ENCODE peak calls at places on chromosomes 2 and 18, in four cellular contexts. X is stomach, H is nephron progenitor cell, R is esophagus squamous epithelium. B is an unnamed sample.
A peak's percentile ranks its signal among the peaks of the same experiment; 100 is the strongest.

GRCh38 chr2:62787381-62787780 is 81.9 kb downstream of the EHBP1 start:
- DNase-seq in X (no peak), R (no peak), H (no peak), B (no peak)

GRCh38 chr18:78610646-78611045 is 369.0 kb upstream of the SALL3 start:
- DNase-seq in H (no peak), R (no peak), X (no peak), B (no peak)

GRCh38 chr2:89831686-89832498 is 1140.4 kb downstream of the RPIA start:
- DNase-seq in X (no peak), R (no peak), H (no peak), B (no peak)

GRCh38 chr18:35347991-35348390 is 3.8 kb upstream of the ZNF24 start:
- DNase-seq in R (no peak), X (no peak), H (no peak), B (no peak)

GRCh38 chr2:196696423-196697073 is 57.0 kb downstream of the CCDC150 start:
- DNase-seq in H (no peak), X (no peak), R (no peak), B (no peak)

GRCh38 chr2:151727593-151728552 is 6.4 kb downstream of the NEB start:
- DNase-seq in X (no peak), H (no peak), R (no peak), B (no peak)

GRCh38 chr2:27191107-27191829 is 20.6 kb upstream of the ATRAID start:
- DNase-seq in H (peak; percentile 51), X (peak; percentile 53), R (no peak), B (no peak)

GRCh38 chr2:126614529-126615279 is 41.3 kb upstream of the GYPC start:
- DNase-seq in X (no peak), R (no peak), H (no peak), B (no peak)

GRCh38 chr2:174350018-174350417 is 15.3 kb downstream of the SP9 start:
- DNase-seq in H (no peak), R (no peak), X (no peak), B (no peak)
- TF ChIP-seq CTCF in H (peak; percentile 42), R (no peak), X (no peak), B (peak; percentile 73)

GRCh38 chr18:22106536-22107292 is 62.7 kb upstream of the GATA6 start:
- DNase-seq in R (no peak), X (peak; percentile 62), H (no peak), B (no peak)

GRCh38 chr18:22109535-22109934 is 59.9 kb upstream of the GATA6 start:
- DNase-seq in X (no peak), R (no peak), H (no peak), B (no peak)

GRCh38 chr18:22112215-22112614 is 57.2 kb upstream of the GATA6 start:
- DNase-seq in X (no peak), H (no peak), R (no peak), B (no peak)

GRCh38 chr18:22110482-22110924 is 58.9 kb upstream of the GATA6 start:
- DNase-seq in R (no peak), X (peak; percentile 52), H (no peak), B (no peak)

DNA sequence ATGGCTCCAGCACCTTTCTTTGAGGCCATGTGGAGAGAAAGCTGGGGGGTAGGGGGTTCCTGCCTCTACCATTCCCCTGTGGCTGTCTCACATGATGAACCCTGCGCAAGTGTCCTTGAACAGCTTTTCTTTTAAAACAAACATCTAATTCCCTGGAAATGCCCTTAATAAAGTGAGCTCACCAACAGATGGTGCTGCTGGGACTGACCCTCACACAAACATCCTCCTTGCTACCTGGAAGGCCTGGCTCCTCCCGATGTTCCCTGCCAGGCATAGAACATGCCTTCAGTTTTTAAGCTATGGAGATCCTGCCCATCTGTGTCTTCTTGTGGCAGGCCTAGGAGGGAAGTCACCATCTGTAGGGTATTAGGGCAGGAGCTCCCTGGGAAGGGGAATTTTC is 60.7 kb upstream of the GATA6 start:
- DNase-seq in H (no peak), R (no peak), X (peak; percentile 35), B (no peak)
- TF ChIP-seq CTCF in H (no peak), R (no peak), X (no peak), B (no peak)

GRCh38 chr2:193581807-193582206 is 1387.1 kb upstream of the TMEFF2 start:
- DNase-seq in R (no peak), H (no peak), X (no peak), B (no peak)

GRCh38 chr2:193580176-193580950 is 1385.6 kb upstream of the TMEFF2 start:
- DNase-seq in R (no peak), X (no peak), H (no peak), B (no peak)

GRCh38 chr2:193584001-193584400 is 1389.3 kb upstream of the TMEFF2 start:
- DNase-seq in H (peak; percentile 33), X (no peak), R (no peak), B (no peak)

GRCh38 chr2:193584522-193584938 is 1389.8 kb upstream of the TMEFF2 start:
- DNase-seq in X (no peak), R (no peak), H (no peak), B (no peak)
- TF ChIP-seq CTCF in X (no peak), R (peak; percentile 5), H (peak; percentile 30), B (peak; percentile 68)

GRCh38 chr2:57371186-57371585 is 675.4 kb upstream of the VRK2 start:
- DNase-seq in R (no peak), H (no peak), X (no peak), B (no peak)

GRCh38 chr2:57373530-57373929 is 673.1 kb upstream of the VRK2 start:
- DNase-seq in R (no peak), H (no peak), X (no peak), B (no peak)

GRCh38 chr2:57372237-57372962 is 674.2 kb upstream of the VRK2 start:
- DNase-seq in R (no peak), X (no peak), H (no peak), B (no peak)

DNA sequence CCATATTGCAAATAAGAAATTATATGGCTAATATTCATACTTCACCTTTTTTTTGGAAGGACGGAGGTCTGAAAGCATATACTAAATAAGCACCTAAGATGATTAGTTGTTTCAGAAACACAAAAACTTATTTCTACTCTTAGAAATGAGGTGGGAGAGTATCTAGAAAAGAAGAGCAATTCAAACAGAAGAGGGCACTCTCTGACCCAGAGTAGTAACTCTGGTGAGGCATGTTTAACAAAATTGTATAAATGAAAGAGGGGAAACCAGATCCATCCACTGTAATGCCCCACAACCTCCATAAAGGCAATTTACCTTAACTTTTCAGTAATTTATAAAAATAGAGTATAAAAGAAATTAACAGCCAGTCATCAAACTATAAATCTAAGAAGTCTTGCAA is 669.6 kb upstream of the VRK2 start:
- DNase-seq in X (no peak), R (no peak), H (no peak), B (no peak)
- TF ChIP-seq CTCF in X (no peak), R (no peak), H (no peak), B (peak; percentile 50)

DNA sequence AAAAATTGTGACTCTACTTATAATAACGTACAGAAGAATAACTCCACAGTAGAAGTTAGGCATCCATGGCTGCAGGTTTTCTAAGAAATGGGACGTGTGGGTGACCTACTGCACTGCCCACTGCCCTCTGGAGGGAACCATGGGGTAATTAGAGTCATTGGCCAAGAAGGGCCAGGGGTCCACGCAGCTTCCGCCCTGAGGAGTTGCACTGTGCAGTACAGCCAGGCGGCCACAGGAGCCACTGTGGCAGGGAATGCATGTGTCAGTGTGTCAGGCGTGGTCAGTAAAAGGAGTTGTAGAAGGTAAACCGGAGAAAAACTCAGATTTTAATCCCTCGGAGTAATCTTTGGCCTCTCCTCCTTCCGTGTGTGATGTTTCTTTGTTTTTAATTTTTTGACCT is 24.8 kb downstream of the NCK2 start:
- DNase-seq in X (no peak), R (no peak), H (peak; percentile 26), B (no peak)
- TF ChIP-seq CTCF in X (no peak), R (no peak), H (peak; percentile 36), B (peak; percentile 62)

GRCh38 chr2:228681426-228681825 is 499.9 kb upstream of the SPHKAP start:
- DNase-seq in H (no peak), R (no peak), X (no peak), B (no peak)
- TF ChIP-seq CTCF in H (peak; percentile 41), R (peak; percentile 23), X (peak; percentile 20), B (peak; percentile 69)

GRCh38 chr2:225114924-225115323 is 72.7 kb upstream of the DOCK10 start:
- DNase-seq in X (no peak), R (no peak), H (no peak), B (no peak)
- TF ChIP-seq CTCF in X (no peak), R (no peak), H (no peak), B (no peak)

DNA sequence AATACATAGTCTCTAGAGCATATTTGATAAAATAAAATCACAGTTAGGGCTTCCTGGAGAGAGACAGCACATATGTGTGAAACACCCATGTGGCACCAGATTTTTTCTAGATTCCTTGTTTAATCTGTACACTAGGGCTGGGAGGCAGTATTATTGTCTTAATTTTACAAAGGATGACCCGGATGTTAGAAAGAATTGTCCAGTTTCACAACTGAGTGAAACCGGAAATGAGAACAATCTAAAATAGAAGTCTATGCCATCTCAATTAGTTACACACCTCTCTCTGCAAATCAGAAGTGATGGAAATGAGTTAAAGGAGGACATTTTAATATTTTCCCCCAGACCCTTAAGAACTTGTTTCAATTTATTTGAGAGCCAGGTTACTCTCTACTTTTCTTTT is 463.7 kb upstream of the DSEL start:
- DNase-seq in X (no peak), R (no peak), H (no peak), B (no peak)
- TF ChIP-seq CTCF in X (no peak), R (no peak), H (no peak), B (no peak)

DNA sequence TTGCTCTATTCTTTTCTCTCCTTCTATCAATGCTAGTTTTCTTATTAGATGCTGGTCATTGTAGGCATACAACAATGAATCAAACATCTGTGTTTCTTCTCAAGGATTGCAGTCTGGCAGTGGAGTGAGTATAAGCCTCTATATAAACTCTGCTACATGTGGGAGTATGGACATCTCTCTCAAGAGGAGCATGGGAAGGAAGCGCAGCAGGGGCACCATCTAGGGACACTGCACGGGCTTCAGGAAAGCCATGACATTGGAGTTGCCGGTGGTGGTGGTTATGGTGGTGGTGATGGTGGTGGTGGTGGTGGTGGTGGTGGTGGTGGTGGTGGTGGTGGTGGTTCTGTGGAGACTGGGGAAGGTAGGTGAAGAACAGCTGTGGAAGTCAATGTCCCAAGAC is 462.6 kb downstream of the RNF144A start:
- DNase-seq in R (no peak), H (no peak), X (peak; percentile 41), B (no peak)
- TF ChIP-seq CTCF in R (no peak), H (no peak), X (no peak), B (no peak)

GRCh38 chr2:203177361-203177760 is 61.5 kb upstream of the CYP20A1 start:
- DNase-seq in H (no peak), R (no peak), X (no peak), B (no peak)
- TF ChIP-seq CTCF in H (no peak), R (no peak), X (no peak), B (no peak)

B was measured in type B pancreatic cell.